ENCODE peak calls at places on chromosomes 11 and 22, in six cellular contexts. L is fibroblast of pulmonary artery, S is ovary, F is choroid plexus epithelial cell, P is adrenal gland, B is cardiac fibroblast. K is an unnamed sample.
A peak's percentile ranks its signal among the peaks of the same experiment; 100 is the strongest.

GRCh38 chr11:69402251-69402892 is 79.1 kb upstream of the LINC01488 start:
- DNase-seq in L (no peak), S (no peak), F (no peak), P (no peak), B (no peak), K (no peak)

GRCh38 chr11:1252371-1253102 is 29.7 kb downstream of the MUC5B start:
- DNase-seq in L (no peak), S (no peak), F (no peak), P (no peak), B (no peak), K (no peak)

GRCh38 chr22:31020334-31020733 is 51.3 kb downstream of the TUG1 start:
- DNase-seq in L (no peak), S (no peak), F (no peak), P (no peak), B (no peak), K (no peak)

GRCh38 chr22:38313384-38313955 is 3.8 kb downstream of the CSNK1E start:
- DNase-seq in L (peak; percentile 91), S (peak; percentile 94), F (peak; percentile 94), P (peak; percentile 79), B (peak; percentile 96), K (peak; percentile 74)

GRCh38 chr11:59008942-59009341 is 69.7 kb downstream of the GLYATL1 start:
- DNase-seq in L (no peak), S (no peak), F (no peak), P (no peak), B (no peak), K (no peak)

GRCh38 chr11:36066891-36067290 is 123.0 kb downstream of the LDLRAD3 start:
- DNase-seq in L (no peak), S (no peak), F (no peak), P (no peak), B (no peak), K (no peak)

GRCh38 chr11:126339866-126340434 is 15.5 kb upstream of the ST3GAL4 start:
- DNase-seq in L (peak; percentile 73), S (peak; percentile 52), F (peak; percentile 51), P (peak; percentile 81), B (peak; percentile 69), K (no peak)

GRCh38 chr22:38246046-38246658 is 26.7 kb downstream of the TMEM184B start:
- DNase-seq in L (no peak), S (no peak), F (no peak), P (no peak), B (no peak), K (no peak)

GRCh38 chr11:6746086-6746618 is 25.6 kb downstream of the OR2AG2 start:
- DNase-seq in L (peak; percentile 13), S (no peak), F (peak; percentile 37), P (no peak), B (peak; percentile 6), K (no peak)

GRCh38 chr11:120200677-120201076 is 10.2 kb upstream of the OAF start:
- DNase-seq in L (no peak), S (no peak), F (no peak), P (no peak), B (no peak), K (no peak)

GRCh38 chr11:120907971-120908370 is 115.9 kb upstream of the TBCEL start:
- DNase-seq in L (no peak), S (no peak), F (no peak), P (no peak), B (no peak), K (no peak)

GRCh38 chr11:60987577-60988277 is 16.2 kb downstream of the CD6 start:
- DNase-seq in L (no peak), S (no peak), F (no peak), P (no peak), B (no peak), K (no peak)

GRCh38 chr22:30920407-30920806 is 48.2 kb downstream of the MORC2 start:
- DNase-seq in L (peak; percentile 71), S (peak; percentile 87), F (peak; percentile 73), P (peak; percentile 85), B (peak; percentile 74), K (peak; percentile 63)

GRCh38 chr11:59144579-59145345 is 2.1 kb downstream of the FAM111A start:
- DNase-seq in L (peak; percentile 83), S (peak; percentile 79), F (peak; percentile 89), P (peak; percentile 83), B (peak; percentile 84), K (peak; percentile 92)

GRCh38 chr11:1438967-1439330 is 47.6 kb downstream of the MOB2 start:
- DNase-seq in L (no peak), S (no peak), F (no peak), P (no peak), B (no peak), K (no peak)

GRCh38 chr11:34339149-34340064 is 18.4 kb downstream of the ABTB2 start:
- DNase-seq in L (peak; percentile 31), S (no peak), F (no peak), P (no peak), B (peak; percentile 12), K (no peak)

GRCh38 chr22:19527861-19528417 is 3.7 kb upstream of the CLDN5 start:
- DNase-seq in L (no peak), S (no peak), F (peak; percentile 51), P (no peak), B (peak; percentile 54), K (peak; percentile 54)

GRCh38 chr22:19868773-19869471 is 14.2 kb upstream of the GNB1L start:
- DNase-seq in L (no peak), S (no peak), F (no peak), P (no peak), B (no peak), K (peak; percentile 81)

DNA sequence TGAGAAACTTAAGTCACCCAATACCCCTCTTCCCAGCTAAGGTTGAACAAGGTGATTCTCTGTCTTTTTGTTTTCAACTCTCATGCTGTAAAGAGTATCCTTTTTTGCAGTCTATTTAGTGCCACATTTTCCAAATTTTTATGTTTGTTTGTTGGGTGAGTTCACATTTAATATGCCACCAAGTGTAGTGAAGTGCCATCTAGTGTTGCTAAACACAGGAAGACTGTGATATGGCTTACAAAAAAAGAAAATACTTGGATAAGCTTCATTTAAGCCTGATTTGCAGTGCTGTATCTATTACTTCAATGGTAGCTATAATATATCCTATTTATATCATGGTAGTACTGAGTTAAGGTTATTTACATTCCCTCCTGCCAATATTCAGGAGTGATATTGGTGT is 319.2 kb upstream of the CHORDC1 start:
- DNase-seq in L (no peak), S (no peak), F (no peak), P (no peak), B (no peak), K (no peak)
- H3K4me3 ChIP-seq in L (no peak overlapping the region), S (no peak overlapping the region), F (no peak overlapping the region), P (no peak overlapping the region), B (no peak overlapping the region), K (no peak overlapping the region)

GRCh38 chr11:118152552-118153471 is at the start of gene SCN4B:
- DNase-seq in L (peak; percentile 48), S (peak; percentile 63), F (peak; percentile 49), P (peak; percentile 52), B (peak; percentile 36), K (peak; percentile 71)
- H3K4me3 ChIP-seq in L (peak within 1 kb of the TSS; percentile 44), S (peak within 1 kb of the TSS; percentile 45), F (peak within 1 kb of the TSS; percentile 44), P (peak within 1 kb of the TSS; percentile 47), B (peak within 1 kb of the TSS; percentile 34), K (peak within 1 kb of the TSS; percentile 49)

GRCh38 chr11:123060265-123061000 is 1.5 kb downstream of the HSPA8 start:
- DNase-seq in L (no peak), S (no peak), F (no peak), P (no peak), B (peak; percentile 24), K (no peak)

GRCh38 chr11:123054301-123055065 is 7.5 kb downstream of the HSPA8 start:
- DNase-seq in L (peak; percentile 83), S (no peak), F (peak; percentile 85), P (peak; percentile 46), B (peak; percentile 79), K (peak; percentile 72)

GRCh38 chr11:123055132-123055924 is 6.6 kb downstream of the HSPA8 start:
- DNase-seq in L (no peak), S (no peak), F (no peak), P (no peak), B (no peak), K (no peak)

GRCh38 chr11:123057604-123058305 is 4.2 kb downstream of the HSPA8 start:
- DNase-seq in L (no peak), S (no peak), F (no peak), P (no peak), B (no peak), K (no peak)

DNA sequence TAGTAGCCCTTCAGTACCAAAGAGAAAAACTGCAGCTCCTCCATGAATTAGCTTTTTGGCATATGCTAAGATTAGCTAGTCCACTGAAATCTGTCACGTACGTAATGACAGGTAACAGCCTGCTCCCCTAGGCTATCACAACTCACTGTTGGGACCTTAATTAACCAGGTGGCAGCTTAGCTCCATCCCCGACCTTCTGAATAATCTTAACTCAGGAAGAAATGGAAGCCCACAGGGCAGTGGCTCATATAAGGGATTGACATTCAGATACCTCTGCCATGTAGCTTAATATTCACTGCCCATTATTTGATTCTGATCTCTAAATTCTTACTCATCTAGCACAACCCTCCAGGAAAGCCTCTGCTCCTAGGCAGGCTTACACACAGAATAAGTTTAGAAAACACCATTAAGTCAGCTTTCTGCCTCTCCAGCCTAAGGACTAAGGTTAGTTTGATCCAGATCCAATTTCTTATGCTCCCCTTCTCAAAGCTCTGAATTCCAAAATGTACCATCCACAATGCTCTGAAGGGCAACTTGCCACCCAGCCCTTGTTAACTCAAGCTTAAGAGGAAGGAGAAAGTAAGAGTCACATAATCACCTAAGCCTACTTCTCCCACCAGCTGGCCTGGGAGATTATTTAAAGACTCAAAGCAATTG is 5.0 kb downstream of the HSPA8 start:
- DNase-seq in L (no peak), S (no peak), F (no peak), P (no peak), B (no peak), K (no peak)
- H3K4me3 ChIP-seq in L (no peak overlapping the region), S (no peak overlapping the region), F (no peak overlapping the region), P (no peak overlapping the region), B (no peak overlapping the region), K (no peak overlapping the region)

GRCh38 chr11:66641834-66642233 is 3.3 kb downstream of the RBM4 start:
- DNase-seq in L (no peak), S (no peak), F (no peak), P (no peak), B (no peak), K (no peak)

GRCh38 chr11:66646875-66647274 is 8.4 kb downstream of the RBM4 start:
- DNase-seq in L (no peak), S (no peak), F (no peak), P (no peak), B (no peak), K (no peak)

GRCh38 chr11:66638177-66639065 is at the start of gene RBM4:
- DNase-seq in L (peak; percentile 100), S (peak; percentile 96), F (peak; percentile 100), P (peak; percentile 99), B (peak; percentile 100), K (peak; percentile 100)

GRCh38 chr11:66639066-66639813 is 737 bp downstream of the RBM4 start:
- DNase-seq in L (peak; percentile 59), S (no peak), F (peak; percentile 67), P (peak; percentile 41), B (peak; percentile 55), K (peak; percentile 26)

DNA sequence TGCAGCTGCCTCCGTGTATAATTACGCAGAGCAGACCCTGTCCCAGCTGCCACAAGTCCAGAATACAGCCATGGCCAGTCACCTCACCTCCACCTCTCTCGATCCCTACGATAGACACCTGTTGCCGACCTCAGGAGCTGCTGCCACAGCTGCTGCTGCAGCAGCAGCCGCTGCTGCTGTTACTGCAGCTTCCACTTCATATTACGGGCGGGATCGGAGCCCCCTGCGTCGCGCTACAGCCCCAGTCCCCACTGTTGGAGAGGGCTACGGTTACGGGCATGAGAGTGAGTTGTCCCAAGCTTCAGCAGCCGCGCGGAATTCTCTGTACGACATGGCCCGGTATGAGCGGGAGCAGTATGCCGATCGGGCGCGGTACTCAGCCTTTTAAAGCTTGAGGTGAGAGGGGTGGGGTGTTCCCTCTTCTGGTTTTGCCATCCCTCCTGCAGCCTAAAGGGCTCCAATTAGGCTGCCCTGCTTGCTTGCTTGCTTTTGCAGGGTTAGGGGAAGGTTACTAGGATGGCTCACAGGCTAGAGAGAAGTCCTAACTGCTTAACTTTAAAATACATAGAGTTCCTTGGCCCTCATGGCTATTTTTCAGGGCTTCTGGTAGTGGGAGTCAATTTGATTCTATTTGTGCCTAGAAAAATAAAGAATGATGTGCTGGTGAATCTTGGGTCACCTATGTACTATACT is 5.4 kb downstream of the RBM4 start:
- DNase-seq in L (no peak), S (no peak), F (no peak), P (no peak), B (no peak), K (no peak)
- H3K4me3 ChIP-seq in L (no peak overlapping the region), S (no peak overlapping the region), F (no peak overlapping the region), P (no peak overlapping the region), B (no peak overlapping the region), K (no peak overlapping the region)

K was measured in epithelial cell of esophagus.